ENCODE peak calls at places on chromosomes 11 and 22, in ten cellular contexts. K, P, I, S, E, B, C, G, N and Y are unnamed samples.

GRCh38 chr11:119258983-119259382 is 52.8 kb downstream of the CBL start:
- DNase-seq in G (no peak), K (no peak), S (no peak), P (no peak), I (no peak), E (no peak), C (no peak), B (no peak), N (no peak), Y (no peak)

GRCh38 chr11:39327302-39327701 is 2132.2 kb downstream of the LRRC4C start:
- DNase-seq in E (no peak), G (no peak), B (no peak), C (no peak), S (no peak), K (no peak), N (no peak), I (no peak), P (no peak), Y (no peak)

GRCh38 chr11:75369846-75370245 is 18.4 kb upstream of the ARRB1 start:
- DNase-seq in B (no peak), I (no peak), E (no peak), G (no peak), S (no peak), N (no peak), K (no peak), C (no peak), P (no peak), Y (no peak)

GRCh38 chr11:606245-606644 is 9.5 kb downstream of the IRF7 start:
- DNase-seq in S (no peak), G (peak; percentile 76), E (peak; percentile 94), K (no peak), C (peak; percentile 79), P (no peak), N (peak; percentile 56), B (no peak), I (peak; percentile 81), Y (no peak)

GRCh38 chr11:114916406-114916805 is 238.1 kb downstream of the NXPE2 start:
- DNase-seq in I (no peak), K (no peak), S (no peak), E (no peak), N (no peak), C (no peak), P (no peak), B (no peak), G (no peak), Y (no peak)

GRCh38 chr11:75490221-75491181 is 35.2 kb downstream of the GDPD5 start:
- DNase-seq in S (no peak), C (no peak), I (peak; percentile 42), E (no peak), K (no peak), G (no peak), B (no peak), N (no peak), P (no peak), Y (no peak)

GRCh38 chr11:31817621-31818493 is 6.7 kb upstream of the PAX6 start:
- DNase-seq in I (no peak), G (no peak), K (no peak), C (no peak), P (no peak), E (no peak), B (no peak), S (no peak), N (no peak), Y (no peak)

GRCh38 chr11:45151362-45151982 is 5.0 kb downstream of the PRDM11 start:
- DNase-seq in I (no peak), S (no peak), C (no peak), N (no peak), G (no peak), P (no peak), B (no peak), E (peak; percentile 42), K (no peak), Y (no peak)

GRCh38 chr22:41915035-41915782 is at the start of gene SHISA8:
- DNase-seq in K (no peak), B (peak; percentile 51), I (no peak), G (no peak), E (no peak), P (peak; percentile 33), C (no peak), N (no peak), S (peak; percentile 24), Y (no peak)

GRCh38 chr22:41913040-41913719 is 1.7 kb downstream of the SHISA8 start:
- DNase-seq in G (no peak), B (no peak), I (no peak), N (no peak), C (no peak), P (no peak), S (no peak), E (peak; percentile 72), K (no peak), Y (no peak)

GRCh38 chr22:41915783-41916493 is 1.1 kb upstream of the SHISA8 start:
- DNase-seq in K (no peak), G (no peak), S (no peak), I (no peak), N (no peak), P (no peak), E (no peak), B (no peak), C (no peak), Y (no peak)

GRCh38 chr22:41913842-41914534 is 886 bp downstream of the SHISA8 start:
- DNase-seq in B (no peak), S (no peak), K (no peak), N (no peak), E (no peak), I (no peak), G (no peak), C (no peak), P (no peak), Y (no peak)

DNA sequence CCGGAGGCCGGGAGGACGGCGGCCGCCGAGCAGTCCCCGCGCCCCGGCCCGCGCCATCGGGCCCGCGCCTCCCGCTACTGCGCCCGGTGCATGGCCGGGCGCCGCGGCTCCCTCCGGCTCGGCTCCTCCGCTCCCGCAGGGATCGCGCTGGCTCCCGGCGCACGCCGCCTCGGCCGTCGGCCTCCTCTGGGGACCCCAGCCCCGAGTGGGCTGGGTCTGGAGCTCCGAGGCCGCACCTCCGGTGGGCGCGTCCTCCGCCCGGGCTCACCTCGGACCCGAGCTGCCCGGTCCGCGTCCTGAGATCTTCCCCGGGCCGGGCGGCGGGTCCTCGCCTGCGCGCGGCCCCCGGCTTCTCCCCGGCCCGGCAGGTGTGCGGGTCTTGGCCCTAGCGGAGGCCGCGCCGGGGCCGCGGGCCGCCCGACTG is 251 bp downstream of the SHISA8 start:
- DNase-seq in K (no peak), N (no peak), G (no peak), E (no peak), C (no peak), S (no peak), I (no peak), P (no peak), B (no peak), Y (no peak)
- H3K4me3 ChIP-seq in K (peak overlapping the region; percentile 68), N (peak overlapping the region; percentile 25), G (no peak overlapping the region), E (no peak overlapping the region), C (peak overlapping the region; percentile 41), S (no peak overlapping the region), I (peak overlapping the region; percentile 50), P (no peak overlapping the region), B (no peak overlapping the region), Y (peak overlapping the region; percentile 7)

DNA sequence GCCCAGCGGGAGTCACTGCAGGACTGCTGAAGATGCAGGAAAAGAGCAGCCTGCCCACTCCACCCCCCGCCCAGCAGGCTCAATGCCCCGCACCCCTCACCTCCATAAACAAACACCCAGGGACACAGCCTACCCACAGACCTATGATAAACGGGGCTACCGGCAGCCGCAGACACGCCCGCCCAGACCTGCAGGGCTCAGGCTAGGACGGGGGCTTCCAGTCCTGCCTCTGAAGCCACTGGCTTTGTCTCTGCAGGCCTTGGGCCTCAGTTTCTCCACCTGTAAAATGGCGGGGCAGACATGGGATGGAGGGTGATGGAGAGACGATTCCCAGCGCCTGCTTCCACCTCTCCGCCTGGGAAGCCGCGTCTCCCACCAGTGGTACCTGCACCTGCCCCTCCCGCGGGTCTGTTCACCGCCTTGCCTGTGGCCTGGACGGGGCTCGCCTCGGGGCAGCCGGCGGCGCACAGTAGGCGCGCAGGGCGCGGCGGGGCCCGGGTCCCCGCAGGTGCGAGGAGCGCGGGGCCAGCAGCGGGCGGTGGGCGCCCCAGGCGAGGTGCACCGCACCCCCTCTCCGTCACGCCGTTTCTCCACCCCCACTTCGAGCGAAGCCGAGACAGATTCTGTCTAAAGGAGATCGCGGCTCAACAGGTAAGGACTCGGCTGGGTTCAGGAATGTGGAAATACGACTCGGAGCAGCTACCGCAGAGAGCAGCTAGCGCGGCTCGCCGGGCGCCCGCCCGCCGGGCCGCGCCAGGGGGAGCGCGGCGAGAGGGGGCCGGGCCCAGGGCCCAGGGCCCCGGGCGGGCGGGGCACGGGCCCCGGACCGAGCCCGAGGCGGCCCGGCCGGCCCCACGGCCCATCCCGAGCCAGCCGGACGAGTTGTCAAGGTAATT is 1.4 kb downstream of the WNT7B start:
- DNase-seq in I (no peak), S (no peak), E (no peak), G (no peak), N (peak; percentile 65), P (no peak), K (no peak), B (no peak), C (no peak), Y (no peak)
- H3K4me3 ChIP-seq in I (no peak overlapping the region), S (no peak overlapping the region), E (no peak overlapping the region), G (no peak overlapping the region), N (peak overlapping the region; percentile 33), P (no peak overlapping the region), K (no peak overlapping the region), B (no peak overlapping the region), C (peak overlapping the region; percentile 38), Y (no peak overlapping the region)

GRCh38 chr11:13207270-13207664 is 70.3 kb upstream of the BMAL1 start:
- DNase-seq in N (no peak), I (no peak), G (no peak), C (no peak), P (no peak), B (no peak), S (no peak), E (no peak), K (no peak), Y (no peak)
- H3K4me3 ChIP-seq in N (no peak overlapping the region), I (peak overlapping the region; percentile 52), G (no peak overlapping the region), C (peak overlapping the region; percentile 43), P (peak overlapping the region; percentile 59), B (peak overlapping the region; percentile 74), S (no peak overlapping the region), E (no peak overlapping the region), K (peak overlapping the region; percentile 74), Y (no peak overlapping the region)

GRCh38 chr11:76785513-76785912 is 2.4 kb downstream of the TSKU start:
- DNase-seq in G (no peak), I (no peak), P (no peak), N (no peak), K (no peak), B (no peak), E (no peak), C (no peak), S (no peak), Y (no peak)

GRCh38 chr11:76787911-76788596 is 4.9 kb downstream of the TSKU start:
- DNase-seq in I (no peak), N (no peak), K (no peak), C (no peak), P (no peak), B (no peak), E (no peak), G (peak; percentile 79), S (peak; percentile 75), Y (peak; percentile 64)

GRCh38 chr11:76788661-76789442 is 5.7 kb downstream of the TSKU start:
- DNase-seq in S (no peak), B (no peak), N (peak; percentile 93), K (no peak), C (peak; percentile 83), E (no peak), P (no peak), I (peak; percentile 48), G (no peak), Y (no peak)

GRCh38 chr11:76786053-76787014 is 3.2 kb downstream of the TSKU start:
- DNase-seq in S (no peak), K (no peak), I (no peak), G (no peak), P (no peak), C (no peak), N (no peak), E (no peak), B (no peak), Y (no peak)

DNA sequence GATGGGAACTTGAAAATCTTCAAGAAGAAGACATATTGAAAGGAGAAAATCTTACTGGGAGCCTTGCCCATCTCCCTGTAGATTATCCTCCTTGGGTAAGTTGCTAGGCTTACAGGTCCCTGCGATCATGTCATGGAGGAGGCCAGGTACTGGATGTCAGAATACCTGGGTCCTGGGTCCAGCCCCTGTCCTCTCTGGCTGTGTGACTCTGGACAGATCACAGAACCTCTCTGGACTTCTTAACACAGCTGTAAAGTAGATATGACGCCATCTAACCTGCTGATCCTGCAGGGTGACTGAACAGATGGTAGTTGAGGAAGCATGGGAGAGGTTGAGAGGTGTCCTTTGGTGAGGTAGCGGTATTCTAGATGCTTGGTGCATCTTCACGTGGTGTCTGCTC is 4.1 kb downstream of the TSKU start:
- DNase-seq in C (no peak), E (no peak), N (no peak), G (no peak), S (no peak), B (no peak), P (no peak), K (no peak), I (no peak), Y (no peak)
- H3K4me3 ChIP-seq in C (no peak overlapping the region), E (no peak overlapping the region), N (no peak overlapping the region), G (no peak overlapping the region), S (no peak overlapping the region), B (no peak overlapping the region), P (no peak overlapping the region), K (no peak overlapping the region), I (no peak overlapping the region), Y (no peak overlapping the region)